ENCODE peak calls at places on chromosomes 6 and 20, in nine cellular contexts. Q is mammary epithelial cell, U is brain microvascular endothelial cell, F is cardiac muscle cell, K is body of pancreas, N is astrocyte, X is mesendoderm, M is pancreas, L is transverse colon. E is an unnamed sample.

GRCh38 chr6:158086706-158087518 is 81.2 kb downstream of the SERAC1 start:
- DNase-seq in Q (no peak), U (peak; percentile 62), F (no peak), K (no peak), N (no peak), X (no peak), M (no peak), L (peak; percentile 27), E (no peak)

GRCh38 chr6:108844135-108844534 is 4.1 kb upstream of the ARMC2 start:
- DNase-seq in Q (no peak), U (no peak), F (no peak), K (no peak), N (no peak), X (no peak), M (no peak), L (no peak), E (no peak)

GRCh38 chr6:77880501-77880900 is 227.7 kb downstream of the MEI4 start:
- DNase-seq in Q (no peak), U (peak; percentile 76), F (no peak), K (no peak), N (peak; percentile 58), X (peak; percentile 26), M (no peak), L (no peak), E (peak; percentile 2)

GRCh38 chr6:14175031-14175430 is 57.5 kb downstream of the CD83 start:
- DNase-seq in Q (no peak), U (no peak), F (no peak), K (no peak), N (no peak), X (no peak), M (no peak), L (no peak), E (no peak)

GRCh38 chr6:109036588-109037320 is 57.9 kb downstream of the SESN1 start:
- DNase-seq in Q (no peak), U (no peak), F (no peak), K (no peak), N (no peak), X (no peak), M (no peak), L (no peak), E (no peak)

GRCh38 chr6:138234363-138234762 is 16.1 kb upstream of the PBOV1 start:
- DNase-seq in Q (peak; percentile 77), U (no peak), F (no peak), K (no peak), N (peak; percentile 44), X (no peak), M (no peak), L (no peak), E (no peak)

GRCh38 chr6:166520905-166521834 is 65.3 kb downstream of the RAMACL start:
- DNase-seq in Q (peak; percentile 18), U (peak; percentile 70), F (no peak), K (no peak), N (peak; percentile 45), X (no peak), M (no peak), L (no peak), E (no peak)

GRCh38 chr6:157227202-157228166 is 95.8 kb downstream of the TMEM242 start:
- DNase-seq in Q (no peak), U (peak; percentile 7), F (no peak), K (no peak), N (no peak), X (peak; percentile 33), M (no peak), L (no peak), E (no peak)

GRCh38 chr6:167252271-167252670 is 38.8 kb upstream of the UNC93A start:
- DNase-seq in Q (no peak), U (no peak), F (no peak), K (no peak), N (no peak), X (no peak), M (no peak), L (no peak), E (peak; percentile 58)

GRCh38 chr20:54624701-54625472 is 149.5 kb downstream of the DOK5 start:
- DNase-seq in Q (no peak), U (no peak), F (peak; percentile 79), K (no peak), N (peak; percentile 22), X (peak; percentile 47), M (no peak), L (no peak), E (no peak)

GRCh38 chr20:62534526-62535221 is 58.9 kb upstream of the GATA5 start:
- DNase-seq in Q (no peak), U (no peak), F (no peak), K (no peak), N (no peak), X (no peak), M (no peak), L (no peak), E (no peak)

GRCh38 chr6:141301779-141302178 is 830.9 kb upstream of the GJE1 start:
- DNase-seq in Q (no peak), U (no peak), F (no peak), K (no peak), N (no peak), X (no peak), M (no peak), L (no peak), E (no peak)

DNA sequence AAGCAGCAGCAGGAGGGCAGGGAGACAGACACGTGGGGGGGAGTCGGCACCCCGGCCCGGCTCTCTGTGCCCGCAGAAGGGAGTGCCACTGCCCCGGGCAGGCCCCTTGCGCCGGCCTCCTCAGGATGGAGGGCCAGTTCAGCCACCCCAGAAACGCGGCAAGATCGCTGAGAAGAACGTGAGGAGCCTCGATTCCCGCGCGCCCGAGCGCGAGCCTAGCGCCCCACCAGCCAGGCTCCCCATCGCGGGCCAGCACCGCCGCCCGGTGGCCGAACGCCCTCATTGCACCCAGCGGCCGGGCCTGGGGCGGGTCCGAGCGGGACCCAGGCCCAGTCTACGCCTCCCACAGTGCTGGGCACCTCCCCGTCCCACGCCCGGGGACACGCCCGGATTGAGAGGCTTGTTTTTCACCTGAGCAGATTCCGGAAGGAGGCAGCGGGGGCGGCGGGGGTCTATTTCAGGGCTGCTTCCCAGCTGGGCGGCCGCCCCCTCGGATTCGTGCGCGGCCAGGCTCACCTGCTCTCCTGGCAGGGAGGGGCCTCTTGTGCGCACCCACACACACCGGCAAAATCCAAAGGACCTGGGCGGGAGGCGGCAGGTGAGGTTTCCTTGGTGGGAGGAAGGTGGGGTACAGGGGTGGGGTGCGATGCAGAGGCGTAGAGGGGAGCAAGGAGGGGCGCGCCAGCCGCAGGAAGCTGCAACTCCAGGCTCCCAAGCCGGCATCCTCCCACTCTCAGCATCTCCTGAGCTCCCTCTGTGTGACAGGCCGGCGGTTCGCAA is 9.0 kb upstream of the GRM4 start:
- DNase-seq in Q (no peak), U (peak; percentile 21), F (peak; percentile 59), K (peak; percentile 47), N (peak; percentile 4), X (peak; percentile 51), M (peak; percentile 89), L (peak; percentile 53), E (peak; percentile 36)
- H3K4me3 ChIP-seq in Q (peak overlapping the region; percentile 34), U (peak overlapping the region; percentile 20), F (peak overlapping the region; percentile 1), K (no peak overlapping the region), N (no peak overlapping the region), X (no peak overlapping the region), M (no peak overlapping the region), L (no peak overlapping the region), E (no peak overlapping the region)

GRCh38 chr20:60064554-60064953 is 106.3 kb downstream of the CDH26 start:
- DNase-seq in Q (no peak), U (no peak), F (no peak), K (no peak), N (no peak), X (no peak), M (no peak), L (no peak), E (no peak)
- H3K27me3 ChIP-seq in Q (no peaks in the 10 kb centered on the region), U (no peaks in the 10 kb centered on the region), F (no peaks in the 10 kb centered on the region), K (no peaks in the 10 kb centered on the region), N (peaks cover 4% of the 10 kb centered on the region), X (no peaks in the 10 kb centered on the region), M (no peaks in the 10 kb centered on the region), L (no peaks in the 10 kb centered on the region), E (no peaks in the 10 kb centered on the region)

GRCh38 chr6:7214400-7214940 is 98.5 kb downstream of the SSR1 start:
- DNase-seq in Q (no peak), U (no peak), F (no peak), K (no peak), N (no peak), X (no peak), M (no peak), L (no peak), E (no peak)
- H3K36me3 ChIP-seq in Q (peaks cover 18% of the 10 kb centered on the region), U (peaks cover 34% of the 10 kb centered on the region), F (peaks cover 19% of the 10 kb centered on the region), K (no peaks in the 10 kb centered on the region), N (peaks cover 31% of the 10 kb centered on the region), X (peaks cover 6% of the 10 kb centered on the region), M (peaks cover 38% of the 10 kb centered on the region), L (no peaks in the 10 kb centered on the region), E (peaks cover 89% of the 10 kb centered on the region)

GRCh38 chr20:40683894-40684268 is 5.2 kb downstream of the MAFB start:
- DNase-seq in Q (no peak), U (no peak), F (no peak), K (no peak), N (no peak), X (no peak), M (no peak), L (no peak), E (no peak)

GRCh38 chr20:40681684-40682083 is 7.4 kb downstream of the MAFB start:
- DNase-seq in Q (no peak), U (no peak), F (no peak), K (no peak), N (no peak), X (no peak), M (no peak), L (no peak), E (no peak)

GRCh38 chr20:40680560-40680959 is 8.5 kb downstream of the MAFB start:
- DNase-seq in Q (no peak), U (no peak), F (no peak), K (no peak), N (no peak), X (no peak), M (no peak), L (no peak), E (no peak)

GRCh38 chr20:40683221-40683893 is 5.7 kb downstream of the MAFB start:
- DNase-seq in Q (peak; percentile 6), U (peak; percentile 33), F (peak; percentile 55), K (no peak), N (peak; percentile 14), X (peak; percentile 42), M (no peak), L (no peak), E (no peak)

DNA sequence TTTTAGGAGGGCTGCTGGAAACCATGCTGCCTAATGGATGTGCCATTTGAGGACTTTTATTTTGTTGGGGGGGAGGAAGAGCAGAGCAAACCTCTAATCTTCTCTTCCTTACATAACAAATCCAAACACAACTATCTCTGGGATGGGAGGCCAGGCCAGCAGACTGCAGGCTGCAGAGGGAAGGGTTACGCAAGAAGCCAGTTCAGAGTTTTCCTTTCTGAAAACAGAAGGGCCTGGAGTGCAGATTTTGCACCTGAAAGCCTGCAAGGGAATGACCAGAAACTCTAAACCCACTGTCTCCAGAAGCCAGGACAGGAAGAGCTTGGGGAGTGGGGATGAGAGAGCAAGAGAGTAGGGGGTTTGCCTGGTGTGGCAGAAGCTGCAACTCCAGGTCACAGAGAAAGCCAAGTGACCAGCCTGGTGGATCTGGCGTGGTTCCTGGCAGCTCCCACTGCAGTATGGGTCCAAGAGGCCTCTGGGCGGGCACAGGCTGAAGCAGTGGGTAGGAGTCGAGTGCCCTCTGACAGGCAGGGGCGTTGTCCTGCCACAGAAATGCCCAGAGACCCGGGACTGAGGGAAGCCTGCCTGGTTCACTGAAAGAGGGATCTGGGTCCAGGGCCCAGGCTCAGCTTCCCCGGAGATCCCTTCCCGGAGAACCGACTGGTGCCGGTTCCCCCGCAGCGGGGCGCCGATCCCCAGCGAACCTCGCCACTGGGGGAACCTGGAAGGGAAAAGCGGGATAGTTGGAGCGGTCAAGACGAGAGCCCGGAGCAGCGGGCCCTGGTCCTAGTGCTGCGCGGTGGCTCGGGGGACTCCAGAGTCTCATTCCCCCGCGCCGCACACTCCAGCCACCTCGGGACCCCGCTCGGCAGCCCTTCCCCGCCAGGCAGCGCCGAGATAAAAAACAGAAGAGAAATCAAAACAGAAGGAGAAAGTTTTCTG is 6.7 kb downstream of the MAFB start:
- DNase-seq in Q (no peak), U (no peak), F (peak; percentile 67), K (no peak), N (no peak), X (no peak), M (no peak), L (no peak), E (no peak)
- H3K4me3 ChIP-seq in Q (no peak overlapping the region), U (peak overlapping the region; percentile 33), F (peak overlapping the region; percentile 32), K (no peak overlapping the region), N (no peak overlapping the region), X (no peak overlapping the region), M (no peak overlapping the region), L (peak overlapping the region; percentile 23), E (no peak overlapping the region)

E was measured in MG63.